ENCODE peak calls at places on chromosomes 1 and 21, in ten cellular contexts. One of them, this sample, is unnamed.

GRCh38 chr1:180912211-180912800 is 391 bp upstream of the KIAA1614 start:
- DNase-seq in epithelial cell of proximal tubule: no peak
- DNase-seq in pancreas: no peak
- DNase-seq in astrocyte of the spinal cord: peak
- DNase-seq in heart right ventricle: peak
- DNase-seq in GM06990: no peak
- DNase-seq in lung: no peak
- DNase-seq in Panc1: no peak
- DNase-seq in AG04450: no peak
- DNase-seq in cardiac muscle cell: peak
- DNase-seq in this sample: peak

GRCh38 chr1:10374442-10374860 is 24.4 kb upstream of the PGD start:
- DNase-seq in epithelial cell of proximal tubule: no peak
- DNase-seq in pancreas: no peak
- DNase-seq in astrocyte of the spinal cord: no peak
- DNase-seq in heart right ventricle: no peak
- DNase-seq in GM06990: no peak
- DNase-seq in lung: no peak
- DNase-seq in Panc1: no peak
- DNase-seq in AG04450: no peak
- DNase-seq in cardiac muscle cell: no peak
- DNase-seq in this sample: no peak

GRCh38 chr1:20102875-20103274 is 16.5 kb downstream of the PLA2G2D start:
- DNase-seq in epithelial cell of proximal tubule: no peak
- DNase-seq in pancreas: no peak
- DNase-seq in astrocyte of the spinal cord: peak
- DNase-seq in heart right ventricle: no peak
- DNase-seq in GM06990: no peak
- DNase-seq in lung: no peak
- DNase-seq in Panc1: no peak
- DNase-seq in AG04450: peak
- DNase-seq in cardiac muscle cell: no peak
- DNase-seq in this sample: no peak

GRCh38 chr1:173868266-173869107 is at the start of gene ZBTB37:
- DNase-seq in epithelial cell of proximal tubule: no peak
- DNase-seq in pancreas: peak
- DNase-seq in astrocyte of the spinal cord: no peak
- DNase-seq in heart right ventricle: peak
- DNase-seq in GM06990: peak
- DNase-seq in lung: peak
- DNase-seq in Panc1: no peak
- DNase-seq in AG04450: no peak
- DNase-seq in cardiac muscle cell: peak
- DNase-seq in this sample: peak

GRCh38 chr21:45455321-45456013 is 50.5 kb downstream of the COL18A1 start:
- DNase-seq in epithelial cell of proximal tubule: no peak
- DNase-seq in pancreas: peak
- DNase-seq in astrocyte of the spinal cord: peak
- DNase-seq in heart right ventricle: peak
- DNase-seq in GM06990: no peak
- DNase-seq in lung: no peak
- DNase-seq in Panc1: no peak
- DNase-seq in AG04450: no peak
- DNase-seq in cardiac muscle cell: no peak
- DNase-seq in this sample: no peak

GRCh38 chr1:17233675-17234074 is 15.2 kb upstream of the PADI3 start:
- DNase-seq in epithelial cell of proximal tubule: peak
- DNase-seq in pancreas: peak
- DNase-seq in astrocyte of the spinal cord: peak
- DNase-seq in heart right ventricle: no peak
- DNase-seq in GM06990: no peak
- DNase-seq in lung: peak
- DNase-seq in Panc1: peak
- DNase-seq in AG04450: peak
- DNase-seq in cardiac muscle cell: no peak
- DNase-seq in this sample: peak

GRCh38 chr1:1354271-1355247 is 3.8 kb downstream of the MXRA8 start:
- DNase-seq in epithelial cell of proximal tubule: no peak
- DNase-seq in pancreas: no peak
- DNase-seq in astrocyte of the spinal cord: no peak
- DNase-seq in heart right ventricle: peak
- DNase-seq in GM06990: no peak
- DNase-seq in lung: no peak
- DNase-seq in Panc1: no peak
- DNase-seq in AG04450: no peak
- DNase-seq in cardiac muscle cell: no peak
- DNase-seq in this sample: no peak

GRCh38 chr1:190579517-190580193 is 102.0 kb upstream of the BRINP3 start:
- DNase-seq in epithelial cell of proximal tubule: no peak
- DNase-seq in pancreas: no peak
- DNase-seq in astrocyte of the spinal cord: peak
- DNase-seq in heart right ventricle: no peak
- DNase-seq in GM06990: no peak
- DNase-seq in lung: no peak
- DNase-seq in Panc1: no peak
- DNase-seq in AG04450: no peak
- DNase-seq in cardiac muscle cell: no peak
- DNase-seq in this sample: no peak

GRCh38 chr1:54651608-54652007 is 10.0 kb downstream of the MROH7 start:
- DNase-seq in epithelial cell of proximal tubule: no peak
- DNase-seq in pancreas: no peak
- DNase-seq in astrocyte of the spinal cord: no peak
- DNase-seq in heart right ventricle: no peak
- DNase-seq in GM06990: no peak
- DNase-seq in lung: no peak
- DNase-seq in Panc1: no peak
- DNase-seq in AG04450: no peak
- DNase-seq in cardiac muscle cell: no peak
- DNase-seq in this sample: no peak

GRCh38 chr1:100955322-100955721 is 59.4 kb downstream of the SLC30A7 start:
- DNase-seq in epithelial cell of proximal tubule: no peak
- DNase-seq in pancreas: no peak
- DNase-seq in astrocyte of the spinal cord: peak
- DNase-seq in heart right ventricle: no peak
- DNase-seq in GM06990: no peak
- DNase-seq in lung: no peak
- DNase-seq in Panc1: no peak
- DNase-seq in AG04450: peak
- DNase-seq in cardiac muscle cell: no peak
- DNase-seq in this sample: no peak

GRCh38 chr1:172637522-172637921 is 21.4 kb upstream of the FASLG start:
- DNase-seq in epithelial cell of proximal tubule: peak
- DNase-seq in pancreas: no peak
- DNase-seq in astrocyte of the spinal cord: peak
- DNase-seq in heart right ventricle: no peak
- DNase-seq in GM06990: no peak
- DNase-seq in lung: no peak
- DNase-seq in Panc1: no peak
- DNase-seq in AG04450: peak
- DNase-seq in cardiac muscle cell: no peak
- DNase-seq in this sample: no peak

GRCh38 chr1:172641492-172641891 is 17.4 kb upstream of the FASLG start:
- DNase-seq in epithelial cell of proximal tubule: no peak
- DNase-seq in pancreas: no peak
- DNase-seq in astrocyte of the spinal cord: no peak
- DNase-seq in heart right ventricle: no peak
- DNase-seq in GM06990: no peak
- DNase-seq in lung: no peak
- DNase-seq in Panc1: no peak
- DNase-seq in AG04450: no peak
- DNase-seq in cardiac muscle cell: no peak
- DNase-seq in this sample: no peak

GRCh38 chr1:172638249-172638648 is 20.7 kb upstream of the FASLG start:
- DNase-seq in epithelial cell of proximal tubule: no peak
- DNase-seq in pancreas: no peak
- DNase-seq in astrocyte of the spinal cord: no peak
- DNase-seq in heart right ventricle: no peak
- DNase-seq in GM06990: no peak
- DNase-seq in lung: no peak
- DNase-seq in Panc1: no peak
- DNase-seq in AG04450: no peak
- DNase-seq in cardiac muscle cell: no peak
- DNase-seq in this sample: no peak

GRCh38 chr1:172640146-172640545 is 18.8 kb upstream of the FASLG start:
- DNase-seq in epithelial cell of proximal tubule: no peak
- DNase-seq in pancreas: no peak
- DNase-seq in astrocyte of the spinal cord: peak
- DNase-seq in heart right ventricle: no peak
- DNase-seq in GM06990: no peak
- DNase-seq in lung: no peak
- DNase-seq in Panc1: no peak
- DNase-seq in AG04450: no peak
- DNase-seq in cardiac muscle cell: no peak
- DNase-seq in this sample: no peak

GRCh38 chr1:172638885-172639831 is 19.7 kb upstream of the FASLG start:
- DNase-seq in epithelial cell of proximal tubule: peak
- DNase-seq in pancreas: no peak
- DNase-seq in astrocyte of the spinal cord: peak
- DNase-seq in heart right ventricle: no peak
- DNase-seq in GM06990: peak
- DNase-seq in lung: no peak
- DNase-seq in Panc1: peak
- DNase-seq in AG04450: peak
- DNase-seq in cardiac muscle cell: no peak
- DNase-seq in this sample: no peak
- H3K4me3 ChIP-seq in epithelial cell of proximal tubule: no peak
- H3K4me3 ChIP-seq in pancreas: no peak
- H3K4me3 ChIP-seq in astrocyte of the spinal cord: no peak
- H3K4me3 ChIP-seq in heart right ventricle: no peak
- H3K4me3 ChIP-seq in GM06990: peak
- H3K4me3 ChIP-seq in lung: no peak
- H3K4me3 ChIP-seq in Panc1: no peak
- H3K4me3 ChIP-seq in AG04450: no peak
- H3K4me3 ChIP-seq in cardiac muscle cell: no peak
- H3K4me3 ChIP-seq in this sample: no peak

DNA sequence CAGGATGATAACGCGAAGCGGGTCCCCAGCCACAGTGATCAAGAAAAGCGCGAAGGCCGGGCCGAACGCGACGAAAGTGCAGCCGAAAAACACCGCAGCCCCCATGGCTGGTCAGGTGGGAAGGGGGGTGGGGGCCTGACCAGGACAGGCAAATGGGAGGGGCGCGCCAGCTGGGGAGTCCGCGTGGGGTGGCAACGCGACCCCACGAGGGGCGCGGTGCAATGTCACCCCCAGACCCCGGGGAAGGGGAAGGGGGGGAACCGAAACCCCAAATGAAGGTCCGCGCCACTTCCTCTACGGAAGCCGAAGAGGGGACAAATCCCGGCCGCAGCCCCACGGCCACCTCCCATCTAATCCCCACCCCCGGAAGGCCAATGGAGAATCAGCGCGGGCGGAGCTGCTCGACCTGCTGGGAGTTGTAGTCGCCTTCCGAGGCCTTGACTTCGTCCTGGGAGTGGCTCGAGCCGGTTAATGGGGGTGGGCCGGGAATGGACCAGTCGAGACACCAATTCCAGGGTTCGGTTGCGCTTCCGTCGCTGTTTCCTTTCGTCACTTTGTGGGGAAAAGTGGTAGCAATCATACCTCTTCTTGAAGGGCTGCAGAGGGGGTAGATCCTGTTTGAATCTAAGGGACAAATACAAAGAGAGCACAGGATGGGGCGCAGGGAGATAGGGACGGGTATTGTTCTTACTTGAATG is at the start of gene APH1A:
- DNase-seq in epithelial cell of proximal tubule: peak
- DNase-seq in pancreas: peak
- DNase-seq in astrocyte of the spinal cord: peak
- DNase-seq in heart right ventricle: peak
- DNase-seq in GM06990: peak
- DNase-seq in lung: peak
- DNase-seq in Panc1: peak
- DNase-seq in AG04450: peak
- DNase-seq in cardiac muscle cell: peak
- DNase-seq in this sample: peak
- H3K4me3 ChIP-seq in epithelial cell of proximal tubule: peak
- H3K4me3 ChIP-seq in pancreas: peak
- H3K4me3 ChIP-seq in astrocyte of the spinal cord: peak
- H3K4me3 ChIP-seq in heart right ventricle: peak
- H3K4me3 ChIP-seq in GM06990: peak
- H3K4me3 ChIP-seq in lung: peak
- H3K4me3 ChIP-seq in Panc1: peak
- H3K4me3 ChIP-seq in AG04450: peak
- H3K4me3 ChIP-seq in cardiac muscle cell: peak
- H3K4me3 ChIP-seq in this sample: peak

GRCh38 chr1:76122260-76122659 is 47.7 kb downstream of the ST6GALNAC3 start:
- DNase-seq in epithelial cell of proximal tubule: no peak
- DNase-seq in pancreas: no peak
- DNase-seq in astrocyte of the spinal cord: no peak
- DNase-seq in heart right ventricle: no peak
- DNase-seq in GM06990: no peak
- DNase-seq in lung: peak
- DNase-seq in Panc1: no peak
- DNase-seq in AG04450: no peak
- DNase-seq in cardiac muscle cell: no peak
- DNase-seq in this sample: no peak
- H3K4me3 ChIP-seq in epithelial cell of proximal tubule: no peak
- H3K4me3 ChIP-seq in pancreas: no peak
- H3K4me3 ChIP-seq in astrocyte of the spinal cord: no peak
- H3K4me3 ChIP-seq in heart right ventricle: no peak
- H3K4me3 ChIP-seq in GM06990: no peak
- H3K4me3 ChIP-seq in lung: no peak
- H3K4me3 ChIP-seq in Panc1: no peak
- H3K4me3 ChIP-seq in AG04450: no peak
- H3K4me3 ChIP-seq in cardiac muscle cell: no peak
- H3K4me3 ChIP-seq in this sample: no peak

GRCh38 chr1:27633298-27633610 is 1.7 kb downstream of the FGR start:
- DNase-seq in epithelial cell of proximal tubule: no peak
- DNase-seq in pancreas: no peak
- DNase-seq in astrocyte of the spinal cord: no peak
- DNase-seq in heart right ventricle: no peak
- DNase-seq in GM06990: no peak
- DNase-seq in lung: no peak
- DNase-seq in Panc1: no peak
- DNase-seq in AG04450: no peak
- DNase-seq in cardiac muscle cell: no peak
- DNase-seq in this sample: no peak

GRCh38 chr1:27635410-27636142 is 591 bp upstream of the FGR start:
- DNase-seq in epithelial cell of proximal tubule: no peak
- DNase-seq in pancreas: no peak
- DNase-seq in astrocyte of the spinal cord: no peak
- DNase-seq in heart right ventricle: no peak
- DNase-seq in GM06990: no peak
- DNase-seq in lung: no peak
- DNase-seq in Panc1: no peak
- DNase-seq in AG04450: no peak
- DNase-seq in cardiac muscle cell: no peak
- DNase-seq in this sample: no peak

GRCh38 chr1:27634166-27634981 is 611 bp downstream of the FGR start:
- DNase-seq in epithelial cell of proximal tubule: no peak
- DNase-seq in pancreas: no peak
- DNase-seq in astrocyte of the spinal cord: no peak
- DNase-seq in heart right ventricle: peak
- DNase-seq in GM06990: peak
- DNase-seq in lung: no peak
- DNase-seq in Panc1: no peak
- DNase-seq in AG04450: no peak
- DNase-seq in cardiac muscle cell: peak
- DNase-seq in this sample: no peak

GRCh38 chr1:27633640-27634165 is 1.3 kb downstream of the FGR start:
- DNase-seq in epithelial cell of proximal tubule: no peak
- DNase-seq in pancreas: no peak
- DNase-seq in astrocyte of the spinal cord: no peak
- DNase-seq in heart right ventricle: no peak
- DNase-seq in GM06990: no peak
- DNase-seq in lung: no peak
- DNase-seq in Panc1: no peak
- DNase-seq in AG04450: no peak
- DNase-seq in cardiac muscle cell: no peak
- DNase-seq in this sample: no peak

GRCh38 chr1:27634982-27635362 is at the start of gene FGR:
- DNase-seq in epithelial cell of proximal tubule: no peak
- DNase-seq in pancreas: no peak
- DNase-seq in astrocyte of the spinal cord: no peak
- DNase-seq in heart right ventricle: no peak
- DNase-seq in GM06990: no peak
- DNase-seq in lung: peak
- DNase-seq in Panc1: no peak
- DNase-seq in AG04450: no peak
- DNase-seq in cardiac muscle cell: no peak
- DNase-seq in this sample: no peak
- H3K4me3 ChIP-seq in epithelial cell of proximal tubule: peak
- H3K4me3 ChIP-seq in pancreas: peak
- H3K4me3 ChIP-seq in astrocyte of the spinal cord: peak
- H3K4me3 ChIP-seq in heart right ventricle: peak
- H3K4me3 ChIP-seq in GM06990: peak
- H3K4me3 ChIP-seq in lung: peak
- H3K4me3 ChIP-seq in Panc1: peak
- H3K4me3 ChIP-seq in AG04450: peak
- H3K4me3 ChIP-seq in cardiac muscle cell: peak
- H3K4me3 ChIP-seq in this sample: peak

This sample was measured in ascending aorta.